ENCODE peak calls at places on chromosomes 12 and 14, in eight cellular contexts. N, W, B, I, E, M, F and O are unnamed samples.

GRCh38 chr14:105602799-105603763 is 76.7 kb downstream of the TMEM121 start:
- DNase-seq in F (no peak), M (no peak), I (no peak), E (no peak), W (no peak), N (no peak), B (no peak), O (no peak)

GRCh38 chr14:58367296-58367695 is 28.4 kb upstream of the TOMM20L start:
- DNase-seq in B (no peak), M (no peak), F (no peak), I (no peak), W (no peak), E (no peak), N (no peak), O (no peak)

GRCh38 chr12:112389228-112389627 is 7.0 kb upstream of the HECTD4 start:
- DNase-seq in F (no peak), B (no peak), W (no peak), E (no peak), M (no peak), N (no peak), I (no peak), O (no peak)

GRCh38 chr14:100536721-100537700 is 50.2 kb downstream of the BEGAIN start:
- DNase-seq in M (no peak), N (peak), F (no peak), I (no peak), W (no peak), E (no peak), B (no peak), O (peak)

GRCh38 chr12:24285413-24285812 is 335.9 kb upstream of the SOX5 start:
- DNase-seq in B (no peak), E (no peak), W (no peak), I (no peak), F (no peak), M (no peak), N (no peak), O (no peak)

GRCh38 chr14:89924224-89924623 is 30.3 kb downstream of the EFCAB11 start:
- DNase-seq in F (no peak), W (no peak), N (no peak), B (no peak), E (no peak), I (no peak), M (no peak), O (no peak)

GRCh38 chr12:21073822-21074460 is 57.1 kb upstream of the SLCO1B1 start:
- DNase-seq in F (no peak), E (no peak), B (no peak), N (no peak), I (no peak), W (no peak), M (no peak), O (no peak)

GRCh38 chr14:76901171-76902055 is 75.2 kb downstream of the LRRC74A start:
- DNase-seq in E (no peak), F (no peak), M (no peak), W (no peak), I (no peak), N (no peak), B (no peak), O (no peak)

GRCh38 chr14:54584097-54584496 is 17.2 kb downstream of the SAMD4A start:
- DNase-seq in W (no peak), M (no peak), B (no peak), N (no peak), E (no peak), F (no peak), I (no peak), O (no peak)

GRCh38 chr14:21268612-21269251 is 510 bp downstream of the HNRNPC start:
- DNase-seq in I (no peak), E (peak), W (no peak), B (no peak), F (peak), M (peak), N (no peak), O (no peak)

GRCh38 chr12:43806737-43807072 is 588 bp upstream of the TWF1 start:
- DNase-seq in F (no peak), E (no peak), W (no peak), N (no peak), I (no peak), B (no peak), M (no peak), O (no peak)

GRCh38 chr12:32757159-32757556 is 1.5 kb upstream of the YARS2 start:
- DNase-seq in I (no peak), W (no peak), N (no peak), M (no peak), E (no peak), B (no peak), F (no peak), O (no peak)

GRCh38 chr14:51424569-51425251 is 184.7 kb downstream of the TMX1 start:
- DNase-seq in F (no peak), M (no peak), W (no peak), B (no peak), N (no peak), E (no peak), I (no peak), O (no peak)

GRCh38 chr12:115511305-115511704 is 766.2 kb downstream of the MED13L start:
- DNase-seq in M (no peak), B (no peak), E (no peak), F (no peak), N (no peak), W (no peak), I (no peak), O (no peak)

GRCh38 chr12:115870527-115870926 is 407.0 kb downstream of the MED13L start:
- DNase-seq in E (no peak), F (no peak), W (no peak), B (no peak), I (no peak), M (no peak), N (no peak), O (no peak)

GRCh38 chr12:108561852-108562347 is 496 bp upstream of the ISCU start:
- DNase-seq in N (no peak), B (no peak), I (no peak), F (no peak), M (no peak), W (no peak), E (peak), O (no peak)

GRCh38 chr12:69879007-69879960 is 54.3 kb downstream of the MYRFL start:
- DNase-seq in W (peak), M (peak), B (peak), N (peak), I (peak), E (peak), F (peak), O (no peak)

GRCh38 chr14:39666386-39666785 is 234.2 kb upstream of the FBXO33 start:
- DNase-seq in E (no peak), I (no peak), F (no peak), B (no peak), M (no peak), W (no peak), N (no peak), O (no peak)

GRCh38 chr14:101541063-101541462 is 20.2 kb upstream of the DIO3 start:
- DNase-seq in I (no peak), M (no peak), B (no peak), F (no peak), W (no peak), E (no peak), N (no peak), O (no peak)

GRCh38 chr12:93199831-93200236 is 177.9 kb upstream of the NUDT4 start:
- DNase-seq in N (no peak), E (no peak), M (no peak), F (no peak), B (no peak), W (no peak), I (no peak), O (no peak)

GRCh38 chr12:114294303-114294685 is 111.7 kb downstream of the TBX5 start:
- DNase-seq in I (no peak), M (no peak), B (no peak), F (no peak), N (no peak), E (no peak), W (no peak), O (no peak)

GRCh38 chr14:68271996-68272395 is 452.4 kb downstream of the RAD51B start:
- DNase-seq in E (no peak), M (no peak), N (no peak), W (no peak), F (no peak), B (no peak), I (no peak), O (no peak)

GRCh38 chr12:77686760-77687159 is 143.9 kb upstream of the NAV3 start:
- DNase-seq in N (no peak), W (no peak), F (no peak), I (no peak), B (no peak), M (no peak), E (no peak), O (no peak)

GRCh38 chr12:117013726-117014125 is 85.5 kb downstream of the TESC start:
- DNase-seq in N (no peak), E (no peak), M (no peak), W (no peak), I (no peak), B (no peak), F (no peak), O (no peak)

GRCh38 chr14:105375635-105376057 is 22.7 kb upstream of the TEX22 start:
- DNase-seq in F (no peak), B (peak), N (no peak), E (no peak), I (peak), M (no peak), W (no peak), O (no peak)

GRCh38 chr14:26845106-26845818 is 247.4 kb upstream of the NOVA1 start:
- DNase-seq in I (no peak), B (no peak), F (no peak), W (no peak), N (no peak), M (no peak), E (no peak), O (no peak)

GRCh38 chr14:49930720-49931119 is 37.8 kb downstream of the ARF6 start:
- DNase-seq in M (no peak), F (no peak), W (no peak), E (no peak), B (peak), I (no peak), N (no peak), O (no peak)

GRCh38 chr12:124856132-124856841 is 7.4 kb downstream of the SCARB1 start:
- DNase-seq in B (no peak), M (no peak), W (no peak), N (no peak), I (no peak), F (no peak), E (no peak), O (no peak)

GRCh38 chr12:58309806-58310205 is 368.4 kb downstream of the ATP23 start:
- DNase-seq in E (no peak), N (no peak), B (no peak), I (no peak), W (no peak), M (no peak), F (no peak), O (no peak)

GRCh38 chr12:7638064-7638763 is 27.5 kb downstream of the APOBEC1 start:
- DNase-seq in M (no peak), B (no peak), N (no peak), W (no peak), F (peak), I (no peak), E (no peak), O (no peak)

GRCh38 chr12:116266220-116266619 is 11.3 kb downstream of the MED13L start:
- DNase-seq in F (no peak), I (no peak), W (no peak), E (no peak), M (no peak), N (no peak), B (no peak), O (no peak)

GRCh38 chr12:132327351-132328171 is 1.8 kb downstream of the GALNT9 start:
- DNase-seq in I (peak), N (no peak), W (no peak), B (peak), F (no peak), E (peak), M (no peak), O (no peak)

GRCh38 chr12:14923944-14924343 is 14.4 kb downstream of the ERP27 start:
- DNase-seq in W (no peak), B (no peak), M (no peak), N (no peak), E (no peak), I (no peak), F (no peak), O (no peak)

GRCh38 chr12:31586703-31587102 is 4.2 kb downstream of the DENND5B start:
- DNase-seq in N (no peak), M (no peak), B (no peak), E (no peak), W (no peak), F (no peak), I (no peak), O (no peak)

GRCh38 chr12:127509066-127509778 is 757.7 kb upstream of the TMEM132C start:
- DNase-seq in M (no peak), W (no peak), E (no peak), I (no peak), F (no peak), B (no peak), N (no peak), O (no peak)

GRCh38 chr14:67510836-67511235 is 22.3 kb upstream of the PLEKHH1 start:
- DNase-seq in B (no peak), F (no peak), N (no peak), I (no peak), W (no peak), E (no peak), M (no peak), O (no peak)

GRCh38 chr14:20652996-20653975 is 11.8 kb upstream of the OR6S1 start:
- DNase-seq in B (peak), F (peak), E (peak), I (no peak), N (no peak), M (no peak), W (no peak), O (no peak)